ENCODE peak calls at places on chromosome 7, in eight cellular contexts. Z is Peyer's patch, E is H1, M is HCT116, T is GM23248, F is heart right ventricle, D is MM.1S, P is cardiac muscle cell. S is an unnamed sample.

GRCh38 chr7:123184271-123184670 is 15.5 kb downstream of the SLC13A1 start:
- DNase-seq in Z (no peak), E (no peak), M (no peak), T (no peak), F (no peak), D (peak; percentile 70), P (no peak), S (no peak)

GRCh38 chr7:149248777-149249176 is 9.3 kb downstream of the ZNF212 start:
- DNase-seq in Z (no peak), E (no peak), M (no peak), T (no peak), F (no peak), D (no peak), P (no peak), S (no peak)

GRCh38 chr7:150329331-150330106 is 6.2 kb upstream of the ACTR3C start:
- DNase-seq in Z (no peak), E (no peak), M (no peak), T (no peak), F (no peak), D (no peak), P (no peak), S (no peak)

GRCh38 chr7:12827920-12828319 is 140.5 kb downstream of the ARL4A start:
- DNase-seq in Z (no peak), E (no peak), M (no peak), T (peak; percentile 24), F (no peak), D (no peak), P (no peak), S (no peak)

GRCh38 chr7:100132697-100133137 is 6.0 kb downstream of the MBLAC1 start:
- DNase-seq in Z (peak; percentile 84), E (peak; percentile 81), M (no peak), T (peak; percentile 74), F (peak; percentile 39), D (peak; percentile 63), P (peak; percentile 78), S (peak; percentile 67)

GRCh38 chr7:102450242-102450641 is 14.4 kb downstream of the ALKBH4 start:
- DNase-seq in Z (peak; percentile 73), E (no peak), M (no peak), T (no peak), F (no peak), D (peak; percentile 68), P (no peak), S (no peak)

GRCh38 chr7:24366901-24367300 is 82.9 kb downstream of the NPY start:
- DNase-seq in Z (no peak), E (no peak), M (no peak), T (no peak), F (no peak), D (no peak), P (no peak), S (no peak)

GRCh38 chr7:114922652-114923402 is 933 bp downstream of the MDFIC start:
- DNase-seq in Z (peak; percentile 74), E (peak; percentile 49), M (no peak), T (peak; percentile 81), F (peak; percentile 53), D (peak; percentile 80), P (peak; percentile 86), S (peak; percentile 63)

GRCh38 chr7:127550247-127550646 is 35.1 kb downstream of the GCC1 start:
- DNase-seq in Z (no peak), E (no peak), M (no peak), T (peak; percentile 12), F (no peak), D (no peak), P (no peak), S (no peak)

GRCh38 chr7:28811990-28812389 is 146.1 kb downstream of the TRIL start:
- DNase-seq in Z (no peak), E (no peak), M (no peak), T (no peak), F (no peak), D (no peak), P (peak; percentile 27), S (no peak)

GRCh38 chr7:18458830-18459229 is 36.7 kb upstream of the HDAC9 start:
- DNase-seq in Z (no peak), E (no peak), M (no peak), T (no peak), F (no peak), D (no peak), P (peak; percentile 31), S (no peak)

GRCh38 chr7:7918736-7919448 is 49.7 kb upstream of the GLCCI1 start:
- DNase-seq in Z (no peak), E (no peak), M (no peak), T (no peak), F (no peak), D (no peak), P (no peak), S (no peak)

GRCh38 chr7:154584352-154585252 is 418.3 kb downstream of the PAXIP1 start:
- DNase-seq in Z (no peak), E (peak; percentile 52), M (no peak), T (peak; percentile 23), F (no peak), D (no peak), P (no peak), S (no peak)

GRCh38 chr7:5598261-5598761 is 174.7 kb upstream of the TNRC18 start:
- DNase-seq in Z (no peak), E (no peak), M (no peak), T (peak; percentile 55), F (no peak), D (no peak), P (peak; percentile 32), S (no peak)

GRCh38 chr7:43553999-43554398 is 28.9 kb upstream of the STK17A start:
- DNase-seq in Z (no peak), E (no peak), M (no peak), T (peak; percentile 61), F (peak; percentile 20), D (no peak), P (peak; percentile 88), S (no peak)

DNA sequence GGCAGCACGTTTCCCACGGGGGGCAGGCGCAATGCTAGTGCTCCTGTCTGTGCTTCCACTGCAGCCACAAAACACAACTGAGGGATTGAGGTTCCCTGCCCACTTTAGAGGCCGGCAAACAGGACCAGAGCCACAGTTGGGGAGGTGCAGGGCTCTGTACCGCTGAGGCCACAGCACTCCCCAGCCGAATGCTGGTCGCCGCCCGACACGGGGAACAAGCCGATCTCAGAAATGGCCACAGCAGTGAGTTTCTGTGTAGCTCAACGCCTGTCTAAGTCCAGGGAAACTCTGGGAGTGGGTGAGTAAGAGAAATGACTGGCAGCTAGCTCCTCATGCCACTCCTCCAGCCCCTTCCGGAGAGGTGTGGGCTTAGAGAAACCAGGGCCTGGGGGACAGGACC is 194.0 kb upstream of the VWC2 start:
- DNase-seq in Z (no peak), E (no peak), M (no peak), T (no peak), F (no peak), D (no peak), P (no peak), S (no peak)
- H3K4me1 ChIP-seq in Z (no peaks in the 10 kb centered on the region), E (no peaks in the 10 kb centered on the region), M (no peaks in the 10 kb centered on the region), T (no peaks in the 10 kb centered on the region), F (no peaks in the 10 kb centered on the region), D (no peaks in the 10 kb centered on the region), P (no peaks in the 10 kb centered on the region), S (no peaks in the 10 kb centered on the region)

GRCh38 chr7:25862993-25863726 is 288.8 kb upstream of the NFE2L3 start:
- DNase-seq in Z (no peak), E (no peak), M (no peak), T (no peak), F (no peak), D (no peak), P (no peak), S (no peak)
- H3K27me3 ChIP-seq in Z (no peaks in the 10 kb centered on the region), E (peaks cover 41% of the 10 kb centered on the region), M (peaks cover 44% of the 10 kb centered on the region), T (peaks cover 52% of the 10 kb centered on the region), F (peaks cover 100% of the 10 kb centered on the region), D (peaks cover 91% of the 10 kb centered on the region), P (peaks cover 63% of the 10 kb centered on the region), S (peaks cover 83% of the 10 kb centered on the region)

GRCh38 chr7:132435016-132435990 is 141.0 kb downstream of the PLXNA4 start:
- DNase-seq in Z (no peak), E (no peak), M (no peak), T (no peak), F (no peak), D (no peak), P (peak; percentile 46), S (no peak)

GRCh38 chr7:132433286-132433685 is 143.0 kb downstream of the PLXNA4 start:
- DNase-seq in Z (no peak), E (no peak), M (no peak), T (no peak), F (no peak), D (peak; percentile 40), P (no peak), S (no peak)

GRCh38 chr7:132436121-132436520 is 140.1 kb downstream of the PLXNA4 start:
- DNase-seq in Z (no peak), E (no peak), M (no peak), T (no peak), F (peak; percentile 60), D (no peak), P (no peak), S (no peak)

GRCh38 chr7:132430863-132431822 is 145.1 kb downstream of the PLXNA4 start:
- DNase-seq in Z (peak; percentile 82), E (no peak), M (no peak), T (peak; percentile 82), F (peak; percentile 29), D (no peak), P (peak; percentile 97), S (peak; percentile 63)

DNA sequence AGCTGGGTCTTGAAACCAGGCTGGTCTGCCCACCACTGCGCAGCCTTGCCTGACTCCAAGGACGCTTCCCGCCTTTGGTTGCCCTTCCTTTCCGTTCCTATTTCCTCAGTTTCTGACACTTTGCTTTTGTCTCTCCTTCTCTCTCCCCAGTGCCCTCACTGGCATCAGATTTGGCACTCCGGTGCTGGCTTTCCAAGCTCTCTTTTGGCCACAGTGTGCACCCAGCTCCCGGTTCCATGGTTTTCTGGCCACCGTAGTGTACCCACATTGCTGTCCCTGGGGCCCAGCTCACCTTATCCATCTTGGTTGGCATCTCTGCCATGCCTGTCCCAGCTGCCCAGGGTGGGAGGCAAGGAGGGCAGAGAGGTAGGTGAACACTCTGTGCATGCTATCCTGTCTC is 142.2 kb downstream of the PLXNA4 start:
- DNase-seq in Z (no peak), E (no peak), M (no peak), T (no peak), F (no peak), D (no peak), P (no peak), S (no peak)
- H3K4me1 ChIP-seq in Z (peaks cover 25% of the 10 kb centered on the region), E (no peaks in the 10 kb centered on the region), M (peaks cover 5% of the 10 kb centered on the region), T (no peaks in the 10 kb centered on the region), F (peaks cover 59% of the 10 kb centered on the region), D (no peaks in the 10 kb centered on the region), P (peaks cover 28% of the 10 kb centered on the region), S (peaks cover 100% of the 10 kb centered on the region)

GRCh38 chr7:137850586-137850985 is 3.8 kb upstream of the DGKI start:
- DNase-seq in Z (no peak), E (no peak), M (no peak), T (peak; percentile 70), F (no peak), D (no peak), P (no peak), S (no peak)

GRCh38 chr7:137844690-137845425 is 1.9 kb downstream of the DGKI start:
- DNase-seq in Z (no peak), E (no peak), M (no peak), T (no peak), F (no peak), D (no peak), P (no peak), S (no peak)

GRCh38 chr7:137847418-137848050 is 760 bp upstream of the DGKI start:
- DNase-seq in Z (no peak), E (peak; percentile 72), M (no peak), T (peak; percentile 48), F (no peak), D (no peak), P (peak; percentile 30), S (no peak)

GRCh38 chr7:137848095-137848494 is 1.3 kb upstream of the DGKI start:
- DNase-seq in Z (no peak), E (no peak), M (no peak), T (no peak), F (no peak), D (no peak), P (no peak), S (no peak)

GRCh38 chr7:137846588-137847417 is at the start of gene DGKI:
- DNase-seq in Z (no peak), E (peak; percentile 81), M (no peak), T (peak; percentile 70), F (no peak), D (no peak), P (peak; percentile 20), S (no peak)
- H3K27me3 ChIP-seq in Z (no peaks in the 10 kb centered on the region), E (peaks cover 36% of the 10 kb centered on the region), M (peaks cover 3% of the 10 kb centered on the region), T (no peaks in the 10 kb centered on the region), F (peaks cover 34% of the 10 kb centered on the region), D (no peaks in the 10 kb centered on the region), P (peaks cover 31% of the 10 kb centered on the region), S (peaks cover 19% of the 10 kb centered on the region)

S was measured in CD8-positive, alpha-beta T cell.